ENCODE peak calls at places on chromosomes 16 and 17, in four cellular contexts. Y is H1, X is K562, E is A549. D is an unnamed sample.

GRCh38 chr16:47061204-47061603 is 82.5 kb downstream of the NETO2 start:
- DNase-seq in Y (no peak), X (no peak), E (no peak), D (no peak)

GRCh38 chr16:81251871-81252270 is 13.4 kb downstream of the BCO1 start:
- DNase-seq in X (no peak), E (no peak), Y (no peak), D (no peak)

GRCh38 chr17:61317779-61318178 is 81.9 kb upstream of the TBX2 start:
- DNase-seq in Y (no peak), E (no peak), X (no peak), D (no peak)

GRCh38 chr16:64615647-64616280 is 506.1 kb downstream of the CDH11 start:
- DNase-seq in X (no peak), Y (peak; percentile 19), E (no peak), D (no peak)

GRCh38 chr17:29945281-29945680 is 3.8 kb downstream of the EFCAB5 start:
- DNase-seq in E (no peak), X (no peak), Y (no peak), D (no peak)

GRCh38 chr16:86074651-86075487 is 175.9 kb downstream of the IRF8 start:
- DNase-seq in E (no peak), Y (no peak), X (no peak), D (no peak)

GRCh38 chr17:55219939-55220338 is 44.8 kb upstream of the HLF start:
- DNase-seq in X (no peak), E (no peak), Y (no peak), D (no peak)

GRCh38 chr17:42132941-42133340 is 10.3 kb downstream of the HSPB9 start:
- DNase-seq in Y (no peak), X (no peak), E (no peak), D (no peak)

GRCh38 chr17:70810609-70811008 is 641.3 kb downstream of the KCNJ2 start:
- DNase-seq in Y (no peak), X (no peak), E (no peak), D (no peak)

GRCh38 chr16:15960124-15960971 is 10.9 kb downstream of the ABCC1 start:
- DNase-seq in E (no peak), X (no peak), Y (no peak), D (no peak)

GRCh38 chr17:13735444-13735843 is 133.7 kb upstream of the HS3ST3A1 start:
- DNase-seq in Y (no peak), E (peak; percentile 7), X (peak; percentile 7), D (no peak)

GRCh38 chr16:8641671-8642070 is 20.2 kb downstream of the METTL22 start:
- DNase-seq in X (no peak), E (no peak), Y (no peak), D (no peak)

GRCh38 chr17:39402890-39403605 is 1.6 kb upstream of the FBXL20 start:
- DNase-seq in Y (no peak), E (no peak), X (no peak), D (no peak)

GRCh38 chr17:67469208-67469980 is 92.3 kb downstream of the PITPNC1 start:
- DNase-seq in Y (no peak), E (no peak), X (no peak), D (peak; percentile 36)

GRCh38 chr17:75475851-75476250 is 19.4 kb downstream of the TMEM94 start:
- DNase-seq in X (no peak), Y (no peak), E (no peak), D (no peak)

GRCh38 chr16:28317040-28317880 is 24.9 kb downstream of the SBK1 start:
- DNase-seq in E (peak; percentile 62), Y (no peak), X (peak; percentile 75), D (peak; percentile 42)

GRCh38 chr16:10931133-10931532 is 11.1 kb downstream of the DEXI start:
- DNase-seq in X (no peak), E (no peak), Y (no peak), D (no peak)

GRCh38 chr17:71870546-71870862 is 250.3 kb upstream of the SOX9 start:
- DNase-seq in X (no peak), E (no peak), Y (no peak), D (no peak)

GRCh38 chr17:60256174-60256573 is 106.4 kb downstream of the CA4 start:
- DNase-seq in Y (no peak), X (no peak), E (no peak), D (no peak)

GRCh38 chr16:4404247-4404966 is 12.0 kb downstream of the CORO7 start:
- DNase-seq in X (peak; percentile 72), E (peak; percentile 77), Y (peak; percentile 72), D (peak; percentile 51)

GRCh38 chr17:16013943-16014407 is 14.4 kb downstream of the TTC19 start:
- DNase-seq in Y (no peak), E (peak; percentile 78), X (no peak), D (peak; percentile 57)

DNA sequence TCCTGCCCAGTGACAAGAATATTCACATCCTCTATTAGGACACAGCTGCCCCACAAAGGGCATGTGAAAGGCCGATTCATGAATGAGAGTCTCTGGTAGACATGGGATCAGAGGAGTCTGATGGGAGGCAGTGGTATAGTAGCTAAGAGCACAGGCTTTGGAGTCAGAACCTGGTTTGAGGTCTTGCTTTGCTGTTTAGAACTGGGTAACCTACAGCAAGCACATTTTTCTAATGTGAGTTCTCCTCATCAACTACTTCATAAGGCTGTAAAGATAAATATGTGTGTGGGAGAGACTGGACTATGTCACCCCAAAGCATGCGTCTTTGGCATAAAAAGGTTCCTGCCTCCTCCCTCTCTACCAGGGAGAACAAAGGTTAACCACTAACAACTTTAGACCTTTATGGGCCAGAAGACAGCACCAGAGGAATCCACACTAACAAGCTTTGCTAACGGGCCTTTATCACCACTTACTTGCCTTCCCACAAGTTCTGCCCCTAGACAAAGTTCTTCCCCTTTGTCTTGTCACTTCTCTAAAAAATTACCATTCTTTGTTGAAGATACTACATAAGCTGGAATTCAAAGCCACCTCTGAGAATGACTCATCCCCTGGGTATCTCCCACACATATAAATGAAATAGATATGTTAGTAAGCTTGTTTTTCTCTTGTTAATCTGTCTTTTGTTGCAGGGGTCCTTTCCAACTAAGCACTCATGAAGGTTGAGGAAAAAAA is 21.1 kb downstream of the CDR2 start:
- DNase-seq in E (peak; percentile 54), Y (peak; percentile 21), X (peak; percentile 43), D (peak; percentile 66)
- TF ChIP-seq RNF2 in E (no peak), Y (no peak), X (no peak), D (no peak)

DNA sequence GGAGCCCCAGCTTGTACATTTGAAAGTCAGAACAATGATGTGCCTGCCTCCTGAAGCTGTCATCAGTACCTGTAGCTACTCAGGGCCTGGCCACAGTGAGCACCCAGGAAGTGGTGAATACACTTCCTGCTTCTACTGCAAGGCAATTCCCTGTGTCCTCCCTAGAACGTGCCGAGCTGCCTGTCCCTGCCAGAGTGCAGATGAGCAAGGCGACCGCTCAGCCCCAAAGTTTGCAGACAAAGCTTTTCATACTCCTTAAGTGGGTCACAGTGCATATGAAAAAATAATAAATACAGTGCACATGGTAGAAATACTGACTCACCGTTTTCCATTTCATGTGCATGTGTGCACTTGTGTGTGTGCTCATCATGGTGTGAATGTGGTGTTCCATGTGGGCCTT is 77.3 kb downstream of the MPRIP start:
- DNase-seq in E (peak; percentile 34), Y (no peak), X (no peak), D (no peak)
- TF ChIP-seq RNF2 in E (no peak), Y (no peak), X (no peak), D (no peak)

DNA sequence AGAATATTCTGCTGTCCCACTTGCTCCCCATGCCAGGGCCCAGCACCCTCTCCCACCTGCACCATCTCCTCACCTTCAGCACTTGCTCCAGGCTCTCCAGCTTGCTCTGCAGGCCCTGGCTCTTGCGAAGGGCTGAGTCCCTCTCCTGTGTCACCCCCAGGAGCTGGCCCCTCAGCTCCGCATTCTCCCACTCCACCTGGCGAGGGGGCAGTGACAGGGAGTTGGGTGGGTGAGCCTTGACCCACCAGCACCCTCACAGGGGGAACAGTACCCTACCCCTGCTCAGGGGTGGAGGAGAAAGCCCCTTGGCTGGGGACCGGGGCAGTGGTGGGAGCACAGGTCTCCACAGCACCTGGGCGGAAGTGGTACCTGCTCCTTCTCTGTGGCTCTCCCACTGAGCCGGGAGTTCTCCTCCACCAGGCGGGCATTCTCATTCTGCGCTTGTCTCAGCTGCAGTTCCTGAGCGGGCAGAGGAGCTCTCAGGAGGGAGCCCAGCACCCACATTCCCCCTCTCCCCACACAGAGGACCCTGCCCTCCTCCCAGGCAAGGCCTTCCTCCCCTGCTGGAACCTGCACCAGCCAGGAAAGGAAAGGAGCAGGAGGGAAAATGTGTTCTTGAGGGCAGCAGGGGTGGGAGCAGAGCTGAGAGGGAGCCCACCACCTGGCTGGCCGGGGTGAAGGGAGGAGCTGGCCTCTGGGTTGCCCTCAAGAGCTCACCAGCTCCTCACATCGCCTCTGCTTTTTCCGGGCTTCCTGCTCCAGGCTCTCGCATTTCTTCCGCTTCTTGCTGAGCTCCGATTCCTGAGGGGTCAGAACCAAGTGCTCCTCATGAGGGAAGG is 5.8 kb downstream of the TSPOAP1 start:
- DNase-seq in Y (no peak), X (no peak), E (no peak), D (no peak)
- TF ChIP-seq RNF2 in Y (no peak), X (no peak), E (no peak), D (no peak)

GRCh38 chr16:52386694-52387093 is 160.2 kb downstream of the TOX3 start:
- DNase-seq in X (no peak), E (no peak), Y (no peak), D (no peak)

GRCh38 chr16:52383071-52383470 is 163.9 kb downstream of the TOX3 start:
- DNase-seq in Y (no peak), X (no peak), E (no peak), D (no peak)

GRCh38 chr16:52384378-52384777 is 162.6 kb downstream of the TOX3 start:
- DNase-seq in E (no peak), Y (no peak), X (no peak), D (peak; percentile 63)

GRCh38 chr16:52379551-52379950 is 167.4 kb downstream of the TOX3 start:
- DNase-seq in X (no peak), E (no peak), Y (no peak), D (no peak)

DNA sequence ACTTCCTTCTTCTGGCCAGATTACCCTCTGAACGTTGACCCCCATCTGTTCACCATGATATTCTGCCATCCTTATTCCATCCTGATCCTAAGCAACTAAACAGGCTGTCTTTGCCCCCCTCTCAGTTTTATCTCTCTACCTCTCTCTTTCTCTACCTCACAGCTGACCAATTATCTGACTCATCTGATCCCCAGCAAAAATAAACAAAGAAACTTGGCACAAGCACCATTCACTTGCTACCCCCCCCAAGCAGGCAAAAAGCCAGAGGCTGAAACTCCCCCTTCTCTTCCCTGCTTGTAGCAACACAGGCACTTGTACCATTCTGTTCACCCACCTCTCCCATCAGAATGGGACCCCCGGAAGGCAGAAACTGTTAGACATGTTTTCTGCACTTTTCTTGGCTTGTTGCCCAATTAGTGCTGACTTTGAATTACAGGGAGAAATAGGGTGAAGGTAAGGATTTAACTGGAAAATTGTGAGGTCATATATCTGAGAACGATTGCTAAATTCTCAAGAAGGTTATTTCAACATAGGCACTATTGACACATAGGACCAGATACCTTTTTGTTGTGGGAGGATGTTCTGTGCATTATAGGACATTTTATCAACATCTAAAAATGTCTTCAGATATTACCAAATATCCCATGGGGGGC is 163.2 kb downstream of the TOX3 start:
- DNase-seq in E (no peak), X (no peak), Y (no peak), D (peak; percentile 57)
- TF ChIP-seq RNF2 in E (no peak), X (no peak), Y (no peak), D (no peak)

GRCh38 chr17:35895602-35896001 is 15.4 kb upstream of the CCL5 start:
- DNase-seq in E (no peak), X (no peak), Y (no peak), D (no peak)
- TF ChIP-seq RNF2 in E (no peak), X (no peak), Y (no peak), D (no peak)

DNA sequence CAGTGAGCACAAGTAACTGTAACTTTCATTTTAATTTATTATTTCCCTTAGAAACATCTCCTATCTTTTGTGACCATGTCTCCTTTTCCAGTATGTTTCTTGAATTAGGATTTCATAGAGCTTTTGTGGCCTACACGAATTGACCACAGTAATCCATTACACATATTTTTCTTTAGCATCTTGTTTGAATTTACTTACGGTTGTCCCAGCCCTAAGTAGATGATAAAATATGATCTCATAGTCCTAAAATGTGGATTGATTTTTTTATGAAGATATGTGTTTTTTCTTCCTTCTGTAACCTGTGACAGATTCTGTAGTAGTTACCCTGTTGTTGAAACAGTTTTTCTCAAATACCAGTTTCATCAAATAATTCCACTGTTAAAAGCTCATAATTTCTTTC is 61.5 kb downstream of the NF1 start:
- DNase-seq in E (no peak), X (no peak), Y (no peak), D (no peak)
- TF ChIP-seq RNF2 in E (no peak), X (no peak), Y (no peak), D (no peak)